ENCODE peak calls at places on chromosomes 4 and X, in four cellular contexts. B is brain microvascular endothelial cell, U is Ammon's horn, D is dorsolateral prefrontal cortex. A is an unnamed sample.

GRCh38 chrX:132791725-132792124 is 166.7 kb downstream of the HS6ST2 start:
- DNase-seq in B (no peak), U (no peak), D (no peak), A (no peak)

GRCh38 chr4:54898163-54898562 is 227.2 kb downstream of the KDR start:
- DNase-seq in B (peak; percentile 40), U (no peak), D (no peak), A (no peak)

GRCh38 chr4:186900232-186900900 is 176.7 kb upstream of the FAT1 start:
- DNase-seq in B (peak; percentile 93), U (no peak), D (no peak), A (no peak)

GRCh38 chr4:107683873-107684272 is 36.2 kb downstream of the PAPSS1 start:
- DNase-seq in B (no peak), U (no peak), D (no peak), A (no peak)

GRCh38 chrX:28550331-28550872 is 36.8 kb upstream of the IL1RAPL1 start:
- DNase-seq in B (no peak), U (no peak), D (no peak), A (no peak)

GRCh38 chr4:2809610-2810180 is 16.8 kb downstream of the SH3BP2 start:
- DNase-seq in B (no peak), U (no peak), D (no peak), A (no peak)

GRCh38 chr4:122480023-122480422 is 23.5 kb upstream of the IL2 start:
- DNase-seq in B (peak; percentile 70), U (no peak), D (no peak), A (no peak)

GRCh38 chr4:41880840-41881831 is 54.1 kb upstream of the TMEM33 start:
- DNase-seq in B (no peak), U (no peak), D (no peak), A (no peak)

GRCh38 chr4:35734381-35735098 is 509.8 kb downstream of the ARAP2 start:
- DNase-seq in B (no peak), U (no peak), D (no peak), A (no peak)

GRCh38 chr4:156347412-156348075 is 393.9 kb upstream of the CTSO start:
- DNase-seq in B (peak; percentile 52), U (no peak), D (no peak), A (no peak)

GRCh38 chr4:26468977-26469376 is 21.3 kb downstream of the CCKAR start:
- DNase-seq in B (no peak), U (no peak), D (no peak), A (no peak)

GRCh38 chrX:152897216-152898144 is at the start of gene ZNF185:
- DNase-seq in B (no peak), U (no peak), D (peak; percentile 30), A (no peak)

GRCh38 chrX:103393487-103393886 is 17.1 kb downstream of the BEX3 start:
- DNase-seq in B (no peak), U (no peak), D (no peak), A (no peak)

GRCh38 chr4:122787940-122788339 is 38.7 kb upstream of the FGF2 start:
- DNase-seq in B (no peak), U (no peak), D (no peak), A (no peak)

GRCh38 chrX:55758033-55758432 is 40.5 kb downstream of the RRAGB start:
- DNase-seq in B (peak; percentile 40), U (no peak), D (no peak), A (no peak)

GRCh38 chrX:133958997-133959688 is 26.3 kb downstream of the GPC3 start:
- DNase-seq in B (no peak), U (no peak), D (no peak), A (no peak)